ENCODE peak calls at places on chromosomes 2 and 18, in ten cellular contexts. V is neural progenitor cell, M is cardiac fibroblast, A is brain microvascular endothelial cell, P is endodermal cell, G is HFF-Myc, L is AG04449, S is BE2C, X is epithelial cell of esophagus, K is ovary. I is an unnamed sample.

GRCh38 chr2:46615555-46616487 is 136.5 kb downstream of the TMEM247 start:
- DNase-seq in V (peak; percentile 64), M (peak; percentile 17), A (no peak), P (no peak), G (no peak), L (no peak), S (no peak), X (no peak), K (no peak), I (peak; percentile 0)

GRCh38 chr2:63589148-63589972 is 597 bp downstream of the MDH1 start:
- DNase-seq in V (peak; percentile 66), M (no peak), A (no peak), P (no peak), G (no peak), L (no peak), S (no peak), X (no peak), K (no peak), I (no peak)

GRCh38 chr18:62128157-62128556 is 58.7 kb downstream of the PIGN start:
- DNase-seq in V (no peak), M (peak; percentile 27), A (peak; percentile 55), P (no peak), G (peak; percentile 78), L (no peak), S (no peak), X (peak; percentile 4), K (no peak), I (peak; percentile 62)

GRCh38 chr2:1049691-1050090 is 99.0 kb downstream of the SNTG2 start:
- DNase-seq in V (no peak), M (no peak), A (peak; percentile 87), P (no peak), G (no peak), L (peak; percentile 56), S (no peak), X (no peak), K (no peak), I (peak; percentile 72)

GRCh38 chr2:11022874-11023273 is 111.1 kb downstream of the KCNF1 start:
- DNase-seq in V (no peak), M (no peak), A (no peak), P (peak; percentile 43), G (no peak), L (no peak), S (no peak), X (no peak), K (no peak), I (no peak)

GRCh38 chr2:195049372-195050031 is 607.5 kb upstream of the SLC39A10 start:
- DNase-seq in V (no peak), M (no peak), A (no peak), P (no peak), G (no peak), L (no peak), S (no peak), X (peak; percentile 75), K (no peak), I (no peak)

GRCh38 chr2:186862869-186863709 is 14.1 kb upstream of the ZSWIM2 start:
- DNase-seq in V (peak; percentile 33), M (peak; percentile 60), A (no peak), P (no peak), G (peak; percentile 21), L (no peak), S (no peak), X (peak; percentile 72), K (no peak), I (peak; percentile 29)

GRCh38 chr2:85436836-85437487 is 18.4 kb downstream of the SH2D6 start:
- DNase-seq in V (no peak), M (no peak), A (no peak), P (peak; percentile 68), G (no peak), L (no peak), S (no peak), X (no peak), K (no peak), I (no peak)

GRCh38 chr2:130790808-130791616 is 35.7 kb downstream of the AMER3 start:
- DNase-seq in V (no peak), M (no peak), A (no peak), P (no peak), G (no peak), L (no peak), S (no peak), X (no peak), K (no peak), I (no peak)

GRCh38 chr2:130791617-130791939 is 36.2 kb downstream of the AMER3 start:
- DNase-seq in V (no peak), M (no peak), A (no peak), P (no peak), G (no peak), L (no peak), S (no peak), X (no peak), K (no peak), I (no peak)

GRCh38 chr2:130786076-130786475 is 30.7 kb downstream of the AMER3 start:
- DNase-seq in V (no peak), M (no peak), A (no peak), P (no peak), G (no peak), L (no peak), S (no peak), X (no peak), K (no peak), I (no peak)

GRCh38 chr2:130785466-130786055 is 30.2 kb downstream of the AMER3 start:
- DNase-seq in V (no peak), M (no peak), A (no peak), P (no peak), G (no peak), L (no peak), S (no peak), X (no peak), K (no peak), I (no peak)

GRCh38 chr2:130787841-130788240 is 32.5 kb downstream of the AMER3 start:
- DNase-seq in V (no peak), M (no peak), A (no peak), P (no peak), G (no peak), L (no peak), S (no peak), X (no peak), K (no peak), I (no peak)
- TF ChIP-seq CTCF in V (no peak), M (no peak), A (no peak), P (no peak), G (no peak), L (no peak), S (no peak), X (no peak), K (no peak), I (no peak)

GRCh38 chr18:59268722-59269562 is 4.3 kb downstream of the RAX start:
- DNase-seq in V (peak; percentile 91), M (peak; percentile 37), A (no peak), P (peak; percentile 94), G (no peak), L (no peak), S (peak; percentile 57), X (peak; percentile 48), K (no peak), I (no peak)
- TF ChIP-seq CTCF in V (peak; percentile 28), M (no peak), A (no peak), P (peak; percentile 56), G (no peak), L (no peak), S (no peak), X (no peak), K (no peak), I (no peak)

GRCh38 chr2:151844217-151844896 is 16.1 kb upstream of the ARL5A start:
- DNase-seq in V (no peak), M (peak; percentile 40), A (no peak), P (no peak), G (no peak), L (no peak), S (no peak), X (no peak), K (no peak), I (no peak)

GRCh38 chr2:151845481-151845880 is 17.3 kb upstream of the ARL5A start:
- DNase-seq in V (no peak), M (no peak), A (no peak), P (no peak), G (no peak), L (no peak), S (no peak), X (no peak), K (no peak), I (no peak)

GRCh38 chr2:151845884-151846283 is 17.7 kb upstream of the ARL5A start:
- DNase-seq in V (no peak), M (no peak), A (no peak), P (no peak), G (no peak), L (no peak), S (no peak), X (no peak), K (no peak), I (no peak)

GRCh38 chr2:151842830-151843668 is 14.8 kb upstream of the ARL5A start:
- DNase-seq in V (no peak), M (no peak), A (no peak), P (no peak), G (no peak), L (no peak), S (no peak), X (no peak), K (no peak), I (no peak)

GRCh38 chr2:151843669-151844017 is 15.4 kb upstream of the ARL5A start:
- DNase-seq in V (no peak), M (peak; percentile 11), A (no peak), P (no peak), G (no peak), L (no peak), S (no peak), X (no peak), K (no peak), I (no peak)
- TF ChIP-seq CTCF in V (no peak), M (no peak), A (no peak), P (no peak), G (no peak), L (no peak), S (no peak), X (no peak), K (no peak), I (no peak)

GRCh38 chr2:20421336-20421987 is 25.4 kb upstream of the RHOB start:
- DNase-seq in V (no peak), M (peak; percentile 41), A (no peak), P (no peak), G (no peak), L (no peak), S (no peak), X (no peak), K (no peak), I (no peak)

GRCh38 chr2:20423376-20423775 is 23.5 kb upstream of the RHOB start:
- DNase-seq in V (no peak), M (no peak), A (no peak), P (no peak), G (no peak), L (no peak), S (no peak), X (no peak), K (no peak), I (no peak)

GRCh38 chr2:20421988-20422678 is 24.7 kb upstream of the RHOB start:
- DNase-seq in V (no peak), M (peak; percentile 96), A (peak; percentile 46), P (no peak), G (peak; percentile 59), L (peak; percentile 38), S (no peak), X (peak; percentile 75), K (peak; percentile 92), I (peak; percentile 89)

GRCh38 chr2:20423847-20424246 is 23.0 kb upstream of the RHOB start:
- DNase-seq in V (no peak), M (no peak), A (no peak), P (no peak), G (no peak), L (no peak), S (no peak), X (no peak), K (no peak), I (no peak)

DNA sequence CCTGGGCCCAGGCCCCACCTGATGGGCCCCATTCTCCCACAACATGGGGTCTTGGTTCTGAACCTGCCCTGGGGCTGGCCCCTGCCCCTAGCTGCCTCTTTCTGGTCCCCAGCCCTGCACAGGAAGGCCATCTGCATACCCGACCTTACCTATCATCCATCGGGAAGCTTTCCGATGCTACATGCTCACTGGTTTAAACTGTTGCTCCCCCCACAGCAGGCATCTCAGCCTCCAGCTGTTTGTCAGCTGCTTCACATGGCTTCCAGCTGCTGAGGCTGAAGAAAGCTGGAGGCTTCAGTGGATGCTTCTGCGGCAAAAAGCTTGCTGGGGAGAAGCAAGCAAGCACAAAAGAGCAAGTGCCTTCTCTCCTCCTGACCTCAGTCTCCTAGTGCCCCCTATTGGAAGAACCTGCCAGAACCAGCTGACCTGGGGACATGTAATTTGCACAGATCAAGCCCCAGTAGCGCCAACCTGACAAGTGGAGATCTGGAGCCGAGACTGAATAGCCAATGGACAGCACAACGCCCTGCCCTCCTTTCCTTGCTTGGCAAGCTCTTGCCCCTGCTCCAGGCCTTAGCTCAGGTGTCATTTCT is 24.1 kb upstream of the RHOB start:
- DNase-seq in V (peak; percentile 63), M (peak; percentile 59), A (no peak), P (peak; percentile 82), G (no peak), L (no peak), S (no peak), X (peak; percentile 46), K (peak; percentile 43), I (no peak)
- TF ChIP-seq CTCF in V (peak; percentile 59), M (no peak), A (peak; percentile 32), P (peak; percentile 67), G (peak; percentile 21), L (no peak), S (peak; percentile 32), X (peak; percentile 21), K (no peak), I (peak; percentile 53)